ENCODE peak calls at places on chromosome 2, in nine cellular contexts. G is Calu3, R is MCF 10A, Z is IMR-90, K is gastrocnemius medialis, E is A549, C is WTC11, I is keratinocyte, X is Peyer's patch. H is an unnamed sample.
A peak's percentile ranks its signal among the peaks of the same experiment; 100 is the strongest.

GRCh38 chr2:234335676-234336228 is 161.1 kb downstream of the ARL4C start:
- DNase-seq in I (peak; percentile 23), Z (peak; percentile 72), X (peak; percentile 40), G (no peak), R (peak; percentile 54), E (no peak), C (no peak), K (peak; percentile 82), H (peak; percentile 91)

GRCh38 chr2:4258563-4258962 is 555.2 kb downstream of the DCDC2C start:
- DNase-seq in X (no peak), R (peak; percentile 52), I (no peak), G (no peak), E (no peak), Z (no peak), C (no peak), K (no peak), H (no peak)

GRCh38 chr2:109355192-109355843 is 226.3 kb downstream of the SH3RF3 start:
- DNase-seq in K (no peak), R (no peak), I (no peak), X (peak; percentile 6), G (no peak), Z (no peak), C (no peak), E (no peak), H (no peak)

GRCh38 chr2:2852015-2852777 is 521.1 kb upstream of the MYT1L start:
- DNase-seq in K (no peak), X (no peak), R (no peak), Z (no peak), I (no peak), C (no peak), G (no peak), E (no peak), H (no peak)

GRCh38 chr2:80247339-80247738 is 57.2 kb downstream of the LRRTM1 start:
- DNase-seq in X (no peak), I (no peak), E (no peak), K (no peak), Z (no peak), R (no peak), C (no peak), G (no peak), H (no peak)

GRCh38 chr2:135845257-135845656 is 8.3 kb upstream of the LCT start:
- DNase-seq in R (no peak), C (no peak), E (no peak), Z (no peak), X (no peak), K (no peak), I (no peak), G (no peak), H (no peak)

GRCh38 chr2:225165052-225165451 is 122.8 kb upstream of the DOCK10 start:
- DNase-seq in Z (peak; percentile 82), X (no peak), E (no peak), R (no peak), I (no peak), G (no peak), C (no peak), K (no peak), H (no peak)

GRCh38 chr2:126658910-126659613 is 3.1 kb downstream of the GYPC start:
- DNase-seq in X (peak; percentile 80), I (no peak), C (no peak), E (no peak), G (no peak), R (no peak), Z (peak; percentile 73), K (peak; percentile 55), H (peak; percentile 45)

GRCh38 chr2:30208453-30208852 is 22.9 kb upstream of the LBH start:
- DNase-seq in I (peak; percentile 19), E (peak; percentile 44), R (peak; percentile 73), K (peak; percentile 35), X (no peak), G (peak; percentile 56), Z (peak; percentile 82), C (peak; percentile 59), H (no peak)

GRCh38 chr2:7672027-7672684 is 754.9 kb downstream of the RNF144A start:
- DNase-seq in G (peak; percentile 59), E (peak; percentile 13), K (no peak), X (peak; percentile 38), C (peak; percentile 93), I (peak; percentile 23), Z (peak; percentile 35), R (peak; percentile 66), H (no peak)

GRCh38 chr2:197931661-197932312 is 127.4 kb downstream of the PLCL1 start:
- DNase-seq in K (no peak), E (no peak), R (no peak), Z (peak; percentile 24), C (no peak), I (no peak), X (no peak), G (no peak), H (no peak)

GRCh38 chr2:230000118-230000841 is 68.4 kb downstream of the SLC16A14 start:
- DNase-seq in G (no peak), I (no peak), C (no peak), E (no peak), X (no peak), Z (no peak), R (no peak), K (no peak), H (no peak)

GRCh38 chr2:68931799-68932198 is 20.9 kb downstream of the GKN2 start:
- DNase-seq in C (no peak), I (no peak), R (peak; percentile 30), X (no peak), K (no peak), E (no peak), G (no peak), Z (peak; percentile 69), H (no peak)

GRCh38 chr2:145190031-145190703 is 670.2 kb upstream of the ZEB2 start:
- DNase-seq in K (no peak), I (no peak), G (no peak), C (no peak), X (no peak), E (no peak), Z (peak; percentile 19), R (peak; percentile 25), H (no peak)

GRCh38 chr2:115165529-115166109 is 723.2 kb downstream of the DPP10 start:
- DNase-seq in E (no peak), X (no peak), R (peak; percentile 63), G (peak; percentile 38), I (no peak), K (no peak), C (no peak), Z (peak; percentile 12), H (peak; percentile 32)

GRCh38 chr2:8259106-8259840 is 422.6 kb upstream of the ID2 start:
- DNase-seq in K (no peak), R (no peak), I (no peak), E (no peak), C (no peak), G (peak; percentile 10), X (no peak), Z (no peak), H (no peak)

GRCh38 chr2:236816197-236817170 is 246.9 kb downstream of the ACKR3 start:
- DNase-seq in G (no peak), Z (no peak), C (no peak), R (no peak), X (no peak), K (no peak), E (no peak), I (no peak), H (no peak)
- TF ChIP-seq CTCF in G (no peak), Z (no peak), C (no peak), R (no peak), X (no peak), K (no peak), E (no peak), I (no peak), H (no peak)

DNA sequence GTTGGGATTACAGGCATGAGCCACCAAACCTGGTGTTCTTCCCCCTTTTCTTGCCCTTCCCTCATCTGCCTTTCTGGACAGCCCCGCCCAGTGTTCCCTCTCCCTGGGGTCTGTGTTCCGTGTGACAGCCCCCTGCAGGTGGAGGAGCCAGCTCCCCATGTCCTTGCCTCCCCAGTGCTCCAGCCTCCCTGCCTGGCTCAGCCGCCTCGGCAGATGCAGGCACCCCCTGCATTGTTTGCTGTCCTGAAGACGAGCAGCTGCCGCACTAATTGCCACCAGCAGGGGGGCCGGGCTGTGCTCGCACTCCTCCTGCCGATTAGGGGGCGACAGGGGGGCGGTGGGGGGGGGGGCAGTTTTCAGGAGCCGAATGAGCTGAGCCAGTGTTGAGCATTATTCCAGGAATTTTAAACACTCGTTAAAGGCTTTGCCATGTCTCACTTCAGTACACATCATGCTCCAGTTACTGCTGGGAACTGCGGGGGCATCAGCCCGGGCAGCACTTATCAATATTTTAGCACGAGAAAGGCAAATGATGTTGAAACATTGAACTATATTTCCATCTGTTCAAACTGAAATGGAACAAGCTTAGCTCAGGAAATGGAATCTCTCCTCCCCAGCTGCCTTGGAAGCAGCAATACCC is 23.3 kb downstream of the SIX3 start:
- DNase-seq in X (no peak), C (peak; percentile 73), G (peak; percentile 34), Z (no peak), E (no peak), R (no peak), K (no peak), I (no peak), H (no peak)
- TF ChIP-seq CTCF in X (no peak), C (no peak), G (peak; percentile 53), Z (peak; percentile 6), E (no peak), R (no peak), K (no peak), I (no peak), H (no peak)

DNA sequence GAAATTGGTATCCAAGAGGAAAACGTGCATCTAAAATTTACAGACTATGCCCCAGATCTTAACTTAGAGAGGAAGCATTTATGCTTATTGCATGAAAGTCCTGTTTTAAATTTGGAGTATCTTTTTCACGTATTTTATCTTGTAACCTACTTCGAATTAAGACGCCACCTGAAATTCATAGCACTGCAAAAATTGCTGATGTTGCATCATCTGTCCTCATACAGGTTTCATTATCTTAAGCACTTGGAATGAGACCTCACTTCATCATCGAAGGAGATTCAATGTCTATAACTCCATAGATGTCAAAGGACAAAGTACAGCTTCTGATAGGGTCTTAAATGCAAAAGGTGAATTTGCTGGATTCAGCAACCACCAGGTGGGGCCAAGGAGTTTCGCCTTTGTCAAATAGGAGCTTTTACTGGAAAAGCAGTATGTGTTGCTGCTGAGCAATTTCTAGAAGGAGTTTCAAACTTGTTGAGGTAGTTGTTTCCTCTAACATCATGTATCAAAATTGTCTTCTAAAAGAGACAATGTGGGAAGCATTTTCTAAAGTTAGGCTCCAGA is 106.4 kb upstream of the CCDC85A start:
- DNase-seq in X (no peak), Z (peak; percentile 7), E (peak; percentile 43), I (no peak), G (peak; percentile 53), R (peak; percentile 54), C (peak; percentile 63), K (no peak), H (no peak)
- TF ChIP-seq CTCF in X (no peak), Z (peak; percentile 34), E (peak; percentile 65), I (peak; percentile 58), G (peak; percentile 54), R (peak; percentile 57), C (peak; percentile 28), K (no peak), H (no peak)

DNA sequence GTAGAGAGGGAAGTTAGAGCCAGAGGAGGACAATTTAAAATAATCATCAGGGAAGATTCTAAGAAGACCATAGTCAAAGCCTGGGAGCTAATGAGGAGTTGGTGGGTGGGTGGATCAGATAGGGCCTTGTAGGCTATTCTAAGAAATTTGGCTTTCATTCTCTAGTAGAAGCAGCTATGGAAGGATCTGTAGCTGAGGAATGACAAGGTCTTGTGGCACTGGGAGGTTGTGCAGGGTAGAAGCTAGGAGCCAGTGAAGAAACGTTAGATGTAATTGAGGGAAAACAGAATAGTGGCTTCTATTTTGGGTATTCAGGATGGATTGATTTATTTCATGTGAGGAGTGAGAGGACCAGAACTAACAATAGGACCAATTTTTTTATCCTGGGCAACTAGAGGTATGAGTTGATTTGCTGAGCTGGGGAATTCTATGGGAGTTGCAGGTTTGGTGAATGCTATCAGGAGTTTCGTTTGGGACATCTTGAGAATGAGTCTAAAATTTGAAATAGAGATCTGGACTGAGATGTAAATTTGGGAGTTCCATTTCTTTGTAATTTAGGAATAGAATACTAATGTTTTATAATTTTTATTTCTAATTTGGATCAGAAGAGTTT is 371.9 kb downstream of the PARD3B start:
- DNase-seq in E (no peak), Z (no peak), C (no peak), K (no peak), R (no peak), I (no peak), G (no peak), X (no peak), H (no peak)
- TF ChIP-seq CTCF in E (no peak), Z (no peak), C (no peak), K (no peak), R (no peak), I (no peak), G (no peak), X (no peak), H (no peak)

H was measured in tibial nerve.